ENCODE peak calls at places on chromosomes 16 and 17, in eight cellular contexts. W is brain pericyte; O is stimulated activated CD4-positive, alpha-beta T cell treated with anti-CD3 and anti-CD28 coated beads, Interleukin-12 subunit alpha, Interleukin-12 subunit beta, amount 100 ng/mL, for 24 hours; V is mucosa of descending colon; Q is NCI-H1436; S is AG04449; C is germinal center; A is activated CD4-positive, CD25-positive, alpha-beta regulatory T cell. K is an unnamed sample.

GRCh38 chr16:58638148-58639036 is 8.8 kb upstream of the CNOT1 start:
- DNase-seq in W (no peak), O (no peak), V (no peak), Q (no peak), S (peak), C (no peak), A (no peak), K (peak)

GRCh38 chr16:700684-701584 is 4.7 kb downstream of the FBXL16 start:
- DNase-seq in W (no peak), O (no peak), V (peak), Q (no peak), S (no peak), C (no peak), A (peak), K (no peak)

GRCh38 chr16:52496051-52496876 is 50.7 kb downstream of the TOX3 start:
- DNase-seq in W (no peak), O (no peak), V (no peak), Q (peak), S (no peak), C (no peak), A (no peak), K (no peak)

GRCh38 chr16:15972046-15972868 is 22.8 kb downstream of the ABCC1 start:
- DNase-seq in W (no peak), O (no peak), V (no peak), Q (no peak), S (no peak), C (no peak), A (no peak), K (no peak)

GRCh38 chr16:35598696-35599332 is 2139.4 kb downstream of the TP53TG3F start:
- DNase-seq in W (no peak), O (no peak), V (no peak), Q (no peak), S (no peak), C (no peak), A (no peak), K (no peak)

GRCh38 chr17:43907425-43907981 is at the start of gene MPP2:
- DNase-seq in W (peak), O (peak), V (peak), Q (peak), S (no peak), C (peak), A (peak), K (peak)

GRCh38 chr17:75006653-75007052 is 5.8 kb upstream of the MRPL58 start:
- DNase-seq in W (no peak), O (no peak), V (no peak), Q (no peak), S (no peak), C (no peak), A (no peak), K (no peak)

GRCh38 chr17:66493283-66494019 is 191.0 kb downstream of the PRKCA start:
- DNase-seq in W (no peak), O (no peak), V (no peak), Q (no peak), S (no peak), C (no peak), A (no peak), K (no peak)

GRCh38 chr16:29302976-29303375 is 103.5 kb downstream of the NPIPB11 start:
- DNase-seq in W (no peak), O (no peak), V (no peak), Q (no peak), S (no peak), C (no peak), A (no peak), K (no peak)

GRCh38 chr17:40612510-40613244 is 34.9 kb downstream of the SMARCE1 start:
- DNase-seq in W (no peak), O (peak), V (no peak), Q (no peak), S (no peak), C (no peak), A (peak), K (no peak)

GRCh38 chr16:81608515-81609209 is 164.1 kb downstream of the CMIP start:
- DNase-seq in W (no peak), O (no peak), V (no peak), Q (no peak), S (no peak), C (peak), A (no peak), K (no peak)

GRCh38 chr16:3922241-3922640 is 41.7 kb upstream of the CREBBP start:
- DNase-seq in W (no peak), O (no peak), V (no peak), Q (no peak), S (no peak), C (no peak), A (no peak), K (no peak)

GRCh38 chr16:49484454-49484853 is 110.8 kb downstream of the C16orf78 start:
- DNase-seq in W (no peak), O (peak), V (peak), Q (no peak), S (no peak), C (peak), A (no peak), K (no peak)

GRCh38 chr17:79399610-79400144 is 211.2 kb downstream of the RBFOX3 start:
- DNase-seq in W (no peak), O (no peak), V (no peak), Q (no peak), S (no peak), C (no peak), A (no peak), K (no peak)

GRCh38 chr17:19470529-19471261 is 59.7 kb downstream of the RNF112 start:
- DNase-seq in W (no peak), O (no peak), V (peak), Q (no peak), S (no peak), C (no peak), A (no peak), K (peak)

GRCh38 chr16:83619381-83620150 is 188.2 kb upstream of the HSBP1 start:
- DNase-seq in W (no peak), O (no peak), V (no peak), Q (no peak), S (no peak), C (no peak), A (no peak), K (no peak)

GRCh38 chr17:44363613-44364159 is at the start of gene FAM171A2:
- DNase-seq in W (no peak), O (peak), V (peak), Q (peak), S (no peak), C (peak), A (peak), K (no peak)

GRCh38 chr16:87435399-87436224 is 43.5 kb downstream of the MAP1LC3B start:
- DNase-seq in W (peak), O (no peak), V (peak), Q (no peak), S (peak), C (no peak), A (no peak), K (peak)

GRCh38 chr17:47225436-47225858 is 16.3 kb downstream of the MYL4 start:
- DNase-seq in W (no peak), O (no peak), V (no peak), Q (no peak), S (peak), C (no peak), A (no peak), K (peak)

GRCh38 chr16:49542391-49542891 is 168.8 kb downstream of the C16orf78 start:
- DNase-seq in W (no peak), O (no peak), V (no peak), Q (no peak), S (no peak), C (no peak), A (no peak), K (no peak)

GRCh38 chr17:81400154-81400938 is 5.1 kb downstream of the BAHCC1 start:
- DNase-seq in W (no peak), O (no peak), V (no peak), Q (no peak), S (no peak), C (no peak), A (no peak), K (no peak)

GRCh38 chr17:38958756-38959155 is 8.4 kb downstream of the FBXO47 start:
- DNase-seq in W (no peak), O (no peak), V (no peak), Q (no peak), S (no peak), C (no peak), A (no peak), K (no peak)

GRCh38 chr17:32441886-32442285 is 2.4 kb upstream of the PSMD11 start:
- DNase-seq in W (no peak), O (no peak), V (no peak), Q (no peak), S (no peak), C (no peak), A (no peak), K (no peak)

GRCh38 chr16:4536391-4537106 is 2.0 kb downstream of the CDIP1 start:
- DNase-seq in W (no peak), O (no peak), V (no peak), Q (no peak), S (no peak), C (no peak), A (no peak), K (no peak)

GRCh38 chr17:79023886-79024771 is at the start of gene C1QTNF1:
- DNase-seq in W (no peak), O (no peak), V (peak), Q (no peak), S (no peak), C (peak), A (no peak), K (no peak)

GRCh38 chr16:56673916-56674315 is 4.3 kb downstream of the MT1H start:
- DNase-seq in W (no peak), O (no peak), V (no peak), Q (no peak), S (no peak), C (no peak), A (no peak), K (no peak)

GRCh38 chr17:42548070-42548837 is 4.5 kb upstream of the HSD17B1 start:
- DNase-seq in W (no peak), O (peak), V (peak), Q (peak), S (no peak), C (peak), A (peak), K (no peak)

GRCh38 chr17:35892091-35892637 is 12.0 kb upstream of the CCL5 start:
- DNase-seq in W (no peak), O (peak), V (no peak), Q (no peak), S (no peak), C (no peak), A (no peak), K (no peak)

GRCh38 chr17:52470553-52470952 is 312.0 kb upstream of the CA10 start:
- DNase-seq in W (no peak), O (no peak), V (no peak), Q (no peak), S (no peak), C (no peak), A (no peak), K (no peak)

GRCh38 chr17:13601317-13601775 is 383 bp downstream of the HS3ST3A1 start:
- DNase-seq in W (no peak), O (no peak), V (no peak), Q (no peak), S (no peak), C (no peak), A (no peak), K (no peak)